ENCODE peak calls at places on chromosomes 11 and 22, in ten cellular contexts. Z is heart right ventricle, R is GM12865, S is GM12891, Q is nephron progenitor cell, V is H54, N is T-helper 1 cell, F is NCI-H1436, I is fibroblast of the conjunctiva, D is GM23338. W is an unnamed sample.

GRCh38 chr11:65492637-65493366 is 6.0 kb upstream of the MALAT1 start:
- DNase-seq in N (no peak), Z (peak), Q (no peak), R (peak), I (no peak), V (no peak), S (no peak), D (peak), F (no peak), W (no peak)

GRCh38 chr11:72598901-72599300 is 75.3 kb downstream of the PDE2A start:
- DNase-seq in F (no peak), S (no peak), V (no peak), I (no peak), D (peak), Q (peak), Z (peak), N (no peak), R (no peak), W (no peak)

GRCh38 chr11:126459691-126460404 is 104.4 kb downstream of the ST3GAL4 start:
- DNase-seq in I (peak), R (no peak), N (no peak), Q (no peak), F (no peak), D (no peak), Z (no peak), S (no peak), V (no peak), W (no peak)

GRCh38 chr11:35033011-35033410 is 106.0 kb upstream of the CD44 start:
- DNase-seq in D (no peak), N (no peak), R (no peak), Q (no peak), Z (no peak), S (no peak), I (no peak), V (no peak), F (no peak), W (no peak)

GRCh38 chr11:69508974-69509373 is 27.5 kb downstream of the LINC01488 start:
- DNase-seq in F (no peak), Q (no peak), S (no peak), R (no peak), V (no peak), D (no peak), I (no peak), N (no peak), Z (no peak), W (no peak)

GRCh38 chr11:64650923-64651523 is 60.0 kb downstream of the SLC22A12 start:
- DNase-seq in F (no peak), V (peak), R (peak), Z (no peak), S (no peak), N (no peak), D (peak), Q (peak), I (no peak), W (no peak)

GRCh38 chr11:17473071-17473744 is 3.4 kb downstream of the ABCC8 start:
- DNase-seq in R (no peak), Z (no peak), F (no peak), I (no peak), Q (peak), S (no peak), N (no peak), D (peak), V (peak), W (no peak)

GRCh38 chr11:6705905-6706535 is 22.9 kb upstream of the MRPL17 start:
- DNase-seq in Z (no peak), R (peak), I (peak), D (peak), S (no peak), F (peak), N (peak), V (peak), Q (peak), W (no peak)

GRCh38 chr22:46936378-46936916 is 174.0 kb downstream of the TBC1D22A start:
- DNase-seq in S (no peak), F (no peak), V (no peak), D (no peak), N (no peak), I (no peak), Q (no peak), Z (no peak), R (no peak), W (no peak)

GRCh38 chr11:12812849-12813248 is 138.6 kb downstream of the TEAD1 start:
- DNase-seq in Q (no peak), V (no peak), N (no peak), R (no peak), Z (peak), I (no peak), D (no peak), F (no peak), S (no peak), W (no peak)

GRCh38 chr11:114358711-114359110 is 41.6 kb downstream of the C11orf71 start:
- DNase-seq in S (no peak), D (no peak), I (no peak), Q (no peak), R (no peak), N (no peak), V (no peak), Z (no peak), F (no peak), W (no peak)

GRCh38 chr22:35357883-35358621 is 22.8 kb upstream of the HMOX1 start:
- DNase-seq in R (no peak), S (no peak), I (no peak), Z (no peak), F (no peak), D (no peak), N (no peak), V (peak), Q (no peak), W (peak)